ENCODE peak calls at places on chromosomes 16 and 17, in six cellular contexts. T is sigmoid colon; S is NCI-H460; F is activated CD8-positive, alpha-beta memory T cell treated with anti-CD3 and anti-CD28 coated beads for 24 hours; B is cardiac fibroblast; O is NCI-H446. N is an unnamed sample.

GRCh38 chr17:65385071-65385470 is 176.4 kb downstream of the AXIN2 start:
- DNase-seq in T (no peak), S (no peak), F (no peak), B (no peak), O (no peak), N (no peak)

GRCh38 chr17:78873519-78874340 is 29.3 kb downstream of the CEP295NL start:
- DNase-seq in T (no peak), S (no peak), F (no peak), B (no peak), O (peak), N (no peak)

GRCh38 chr17:4236456-4236855 is 27.3 kb downstream of the ANKFY1 start:
- DNase-seq in T (no peak), S (no peak), F (no peak), B (peak), O (peak), N (no peak)

GRCh38 chr17:82050761-82051641 is 610 bp downstream of the RFNG start:
- DNase-seq in T (no peak), S (no peak), F (no peak), B (no peak), O (no peak), N (no peak)

GRCh38 chr17:38815576-38816193 is 9.4 kb downstream of the CWC25 start:
- DNase-seq in T (no peak), S (no peak), F (no peak), B (peak), O (no peak), N (no peak)

GRCh38 chr16:47905771-47906170 is 250.0 kb downstream of the ABCC12 start:
- DNase-seq in T (no peak), S (no peak), F (no peak), B (no peak), O (no peak), N (no peak)

GRCh38 chr17:63325885-63326284 is 120.2 kb downstream of the CYB561 start:
- DNase-seq in T (no peak), S (no peak), F (no peak), B (no peak), O (no peak), N (no peak)

GRCh38 chr17:66383353-66383752 is 80.9 kb downstream of the PRKCA start:
- DNase-seq in T (no peak), S (no peak), F (no peak), B (peak), O (no peak), N (no peak)

GRCh38 chr17:53217311-53217710 is 605.4 kb upstream of the KIF2B start:
- DNase-seq in T (no peak), S (no peak), F (no peak), B (no peak), O (no peak), N (no peak)

GRCh38 chr17:14619821-14620220 is 318.9 kb downstream of the HS3ST3B1 start:
- DNase-seq in T (no peak), S (no peak), F (no peak), B (no peak), O (no peak), N (no peak)

GRCh38 chr16:67658849-67659674 is 998 bp downstream of the ACD start:
- DNase-seq in T (peak), S (no peak), F (no peak), B (no peak), O (no peak), N (peak)

N was measured in 8988T.